ENCODE peak calls at places on chromosomes 3 and 15, in four cellular contexts. N is fibroblast of pulmonary artery, P is kidney glomerular epithelial cell, Q is globus pallidus. B is an unnamed sample.

GRCh38 chr3:190305406-190305805 is 16.8 kb downstream of the CLDN1 start:
- DNase-seq in N (peak; percentile 46), P (no peak), Q (no peak), B (no peak)

GRCh38 chr15:69311319-69311721 is 12.6 kb downstream of the PAQR5 start:
- DNase-seq in N (no peak), P (peak; percentile 58), Q (no peak), B (no peak)

GRCh38 chr15:88745696-88746095 is 57.5 kb upstream of the ACAN start:
- DNase-seq in N (peak; percentile 63), P (no peak), Q (no peak), B (no peak)

GRCh38 chr3:82977871-82978270 is 1216.4 kb upstream of the GBE1 start:
- DNase-seq in N (no peak), P (no peak), Q (no peak), B (no peak)

GRCh38 chr3:69838217-69838616 is 99.0 kb downstream of the MITF start:
- DNase-seq in N (peak; percentile 53), P (no peak), Q (no peak), B (no peak)

GRCh38 chr3:114892880-114893279 is 254.2 kb downstream of the ZBTB20 start:
- DNase-seq in N (no peak), P (no peak), Q (no peak), B (no peak)

GRCh38 chr15:83356516-83357399 is 72.3 kb upstream of the BNC1 start:
- DNase-seq in N (no peak), P (no peak), Q (no peak), B (no peak)

GRCh38 chr3:153289334-153289808 is 127.3 kb downstream of the RAP2B start:
- DNase-seq in N (no peak), P (no peak), Q (no peak), B (no peak)

GRCh38 chr15:71761649-71762048 is 48.7 kb upstream of the NR2E3 start:
- DNase-seq in N (peak; percentile 85), P (peak; percentile 74), Q (no peak), B (no peak)

GRCh38 chr3:99925584-99925983 is 107.9 kb downstream of the CMSS1 start:
- DNase-seq in N (peak; percentile 82), P (no peak), Q (no peak), B (no peak)